ENCODE peak calls at places on chromosomes 7 and 10, in four cellular contexts. M is NCI-H2081, T is esophagus muscularis mucosa, D is RWPE1. X is an unnamed sample.
A peak's percentile ranks its signal among the peaks of the same experiment; 100 is the strongest.

GRCh38 chr10:83685458-83685857 is 453.9 kb upstream of the GHITM start:
- DNase-seq in T (no peak), M (no peak), D (no peak), X (no peak)

GRCh38 chr10:113080061-113080460 is 130.0 kb downstream of the TCF7L2 start:
- DNase-seq in T (no peak), M (no peak), D (no peak), X (no peak)

GRCh38 chr10:72234560-72235095 is 18.6 kb upstream of the ASCC1 start:
- DNase-seq in M (peak; percentile 72), D (no peak), T (no peak), X (no peak)

GRCh38 chr10:99788598-99789259 is 6.3 kb downstream of the ABCC2 start:
- DNase-seq in M (no peak), D (no peak), T (no peak), X (no peak)

GRCh38 chr7:139730746-139731612 is 46.8 kb downstream of the HIPK2 start:
- DNase-seq in D (peak; percentile 4), T (no peak), M (peak; percentile 40), X (no peak)

GRCh38 chr7:117986645-117987269 is 113.5 kb upstream of the CTTNBP2 start:
- DNase-seq in D (no peak), T (no peak), M (no peak), X (no peak)

GRCh38 chr10:132151286-132151950 is 35.3 kb upstream of the DPYSL4 start:
- DNase-seq in T (no peak), D (no peak), M (no peak), X (no peak)

GRCh38 chr10:126376956-126377355 is 11.3 kb downstream of the ADAM12 start:
- DNase-seq in D (no peak), M (no peak), T (no peak), X (peak; percentile 69)

GRCh38 chr10:28177944-28178637 is 124.8 kb downstream of the MPP7 start:
- DNase-seq in M (no peak), T (no peak), D (peak; percentile 19), X (peak; percentile 7)

GRCh38 chr10:29948971-29949370 is 110.4 kb downstream of the JCAD start:
- DNase-seq in T (no peak), D (peak; percentile 46), M (peak; percentile 65), X (no peak)

GRCh38 chr10:14084875-14085274 is 245.8 kb downstream of the FRMD4A start:
- DNase-seq in M (no peak), T (no peak), D (peak; percentile 11), X (no peak)

GRCh38 chr7:8042796-8043535 is 74.4 kb downstream of the GLCCI1 start:
- DNase-seq in D (no peak), T (no peak), M (no peak), X (no peak)